ENCODE peak calls at places on chromosome 21, in six cellular contexts. F is GM23338, W is H1, Y is HCT116, N is endothelial cell of umbilical vein, R is Panc1. A is an unnamed sample.

GRCh38 chr21:31914472-31914871 is 41.7 kb downstream of the HUNK start:
- DNase-seq in F (no peak), W (no peak), Y (no peak), N (no peak), R (no peak), A (no peak)

GRCh38 chr21:41761211-41762181 is 5.4 kb downstream of the RIPK4 start:
- DNase-seq in F (peak), W (no peak), Y (no peak), N (no peak), R (no peak), A (no peak)

GRCh38 chr21:14830307-14830706 is 234.5 kb downstream of the NRIP1 start:
- DNase-seq in F (no peak), W (no peak), Y (no peak), N (no peak), R (no peak), A (no peak)

GRCh38 chr21:35559128-35559831 is 501.0 kb downstream of the SETD4 start:
- DNase-seq in F (no peak), W (no peak), Y (no peak), N (no peak), R (no peak), A (no peak)

GRCh38 chr21:41328660-41329300 is 12.2 kb downstream of the FAM3B start:
- DNase-seq in F (no peak), W (no peak), Y (no peak), N (no peak), R (no peak), A (no peak)

GRCh38 chr21:31243611-31244010 is 100.5 kb downstream of the TIAM1 start:
- DNase-seq in F (no peak), W (no peak), Y (no peak), N (no peak), R (no peak), A (no peak)

GRCh38 chr21:38267991-38268858 is 11.4 kb downstream of the KCNJ15 start:
- DNase-seq in F (no peak), W (no peak), Y (no peak), N (peak), R (no peak), A (no peak)

GRCh38 chr21:41720250-41720649 is 46.6 kb downstream of the RIPK4 start:
- DNase-seq in F (no peak), W (no peak), Y (no peak), N (no peak), R (no peak), A (no peak)

GRCh38 chr21:35528109-35529042 is 479.3 kb upstream of the RUNX1 start:
- DNase-seq in F (no peak), W (no peak), Y (no peak), N (no peak), R (no peak), A (no peak)

GRCh38 chr21:17195965-17196364 is 316.9 kb upstream of the CXADR start:
- DNase-seq in F (no peak), W (no peak), Y (no peak), N (no peak), R (no peak), A (no peak)

GRCh38 chr21:9839011-9839661 is 682.2 kb upstream of the TPTE start:
- DNase-seq in F (no peak), W (no peak), Y (no peak), N (no peak), R (no peak), A (no peak)

GRCh38 chr21:14901482-14901958 is 163.3 kb downstream of the NRIP1 start:
- DNase-seq in F (no peak), W (no peak), Y (peak), N (no peak), R (no peak), A (no peak)

GRCh38 chr21:29260461-29260860 is 38.3 kb upstream of the BACH1 start:
- DNase-seq in F (no peak), W (no peak), Y (no peak), N (no peak), R (no peak), A (no peak)

GRCh38 chr21:14453964-14454641 is 71.2 kb upstream of the HSPA13 start:
- DNase-seq in F (no peak), W (no peak), Y (no peak), N (no peak), R (no peak), A (no peak)

GRCh38 chr21:40841524-40842196 is 5.3 kb downstream of the DSCAM start:
- DNase-seq in F (peak), W (peak), Y (no peak), N (no peak), R (no peak), A (no peak)

GRCh38 chr21:43598416-43599120 is 60.7 kb downstream of the HSF2BP start:
- DNase-seq in F (no peak), W (no peak), Y (no peak), N (no peak), R (no peak), A (no peak)

GRCh38 chr21:27734146-27734545 is 767.3 kb upstream of the ADAMTS5 start:
- DNase-seq in F (no peak), W (no peak), Y (no peak), N (peak), R (no peak), A (no peak)

GRCh38 chr21:27813750-27814149 is 846.9 kb upstream of the ADAMTS5 start:
- DNase-seq in F (peak), W (no peak), Y (no peak), N (no peak), R (no peak), A (no peak)

GRCh38 chr21:15257646-15258045 is 192.8 kb upstream of the NRIP1 start:
- DNase-seq in F (no peak), W (no peak), Y (no peak), N (no peak), R (no peak), A (no peak)

GRCh38 chr21:17526771-17527170 is 13.9 kb downstream of the CXADR start:
- DNase-seq in F (no peak), W (no peak), Y (no peak), N (no peak), R (no peak), A (no peak)

GRCh38 chr21:41564871-41565281 is 56.9 kb upstream of the TMPRSS2 start:
- DNase-seq in F (no peak), W (no peak), Y (no peak), N (peak), R (no peak), A (no peak)

GRCh38 chr21:39633043-39633442 is 20.3 kb downstream of the B3GALT5 start:
- DNase-seq in F (no peak), W (no peak), Y (peak), N (no peak), R (no peak), A (no peak)

GRCh38 chr21:26715878-26716506 is 129.2 kb downstream of the ADAMTS1 start:
- DNase-seq in F (peak), W (no peak), Y (no peak), N (peak), R (no peak), A (no peak)

GRCh38 chr21:31162827-31163226 is 124.6 kb upstream of the KRTAP19-8 start:
- DNase-seq in F (no peak), W (no peak), Y (no peak), N (no peak), R (no peak), A (no peak)

GRCh38 chr21:42787613-42788012 is 91.7 kb downstream of the WDR4 start:
- DNase-seq in F (no peak), W (no peak), Y (no peak), N (no peak), R (no peak), A (no peak)

GRCh38 chr21:21816778-21817177 is 818.6 kb downstream of the NCAM2 start:
- DNase-seq in F (no peak), W (no peak), Y (no peak), N (no peak), R (no peak), A (no peak)

GRCh38 chr21:41899431-41900202 is 20.5 kb upstream of the PRDM15 start:
- DNase-seq in F (no peak), W (no peak), Y (no peak), N (no peak), R (no peak), A (no peak)

GRCh38 chr21:28758042-28758882 is 234.4 kb downstream of the LTN1 start:
- DNase-seq in F (no peak), W (no peak), Y (no peak), N (no peak), R (no peak), A (no peak)

DNA sequence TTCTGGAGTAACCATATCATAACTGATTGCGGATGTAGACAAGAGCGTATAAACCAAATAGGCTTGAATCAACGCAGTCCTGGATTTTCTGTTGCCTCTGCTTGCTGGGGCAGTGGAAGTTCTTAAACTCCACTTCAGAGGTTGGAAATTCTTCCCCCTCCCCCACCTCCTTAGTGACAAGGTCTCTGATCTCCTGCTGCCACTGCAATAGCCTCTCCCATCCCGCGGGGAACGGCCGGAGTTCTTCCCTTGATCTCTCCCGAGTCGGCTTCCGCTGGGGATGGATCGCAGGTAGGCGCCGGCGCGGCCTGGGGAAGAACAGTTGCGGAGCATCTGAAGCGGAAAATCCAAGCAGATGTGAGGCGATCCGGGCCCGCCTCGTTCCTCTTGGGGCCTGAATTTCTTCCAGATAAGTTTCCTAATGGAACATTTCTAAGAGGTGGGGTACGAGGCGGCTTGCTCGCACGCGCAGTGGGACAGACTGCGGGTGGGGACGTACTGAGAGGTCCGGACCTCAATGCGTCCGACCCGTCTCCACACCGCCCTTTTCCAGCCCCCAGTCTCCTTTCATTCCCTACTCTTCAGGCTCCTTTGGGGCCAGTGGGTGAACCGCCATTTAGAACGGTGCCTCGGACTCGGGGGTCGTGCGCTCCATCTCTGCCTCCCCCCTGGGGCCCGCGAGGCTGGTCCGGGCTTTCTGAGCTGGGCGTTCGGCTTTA is 3.1 kb upstream of the SIM2 start:
- DNase-seq in F (peak), W (no peak), Y (no peak), N (no peak), R (no peak), A (no peak)
- H3K27ac ChIP-seq in F (no peak), W (no peak), Y (no peak), N (no peak), R (no peak), A (no peak)

GRCh38 chr21:33362044-33362555 is 37.3 kb downstream of the IFNAR1 start:
- DNase-seq in F (peak), W (peak), Y (no peak), N (no peak), R (no peak), A (no peak)
- TF ChIP-seq POLR2AphosphoS5 in F (peak), W (peak), Y (no peak), N (no peak), R (no peak), A (no peak)

DNA sequence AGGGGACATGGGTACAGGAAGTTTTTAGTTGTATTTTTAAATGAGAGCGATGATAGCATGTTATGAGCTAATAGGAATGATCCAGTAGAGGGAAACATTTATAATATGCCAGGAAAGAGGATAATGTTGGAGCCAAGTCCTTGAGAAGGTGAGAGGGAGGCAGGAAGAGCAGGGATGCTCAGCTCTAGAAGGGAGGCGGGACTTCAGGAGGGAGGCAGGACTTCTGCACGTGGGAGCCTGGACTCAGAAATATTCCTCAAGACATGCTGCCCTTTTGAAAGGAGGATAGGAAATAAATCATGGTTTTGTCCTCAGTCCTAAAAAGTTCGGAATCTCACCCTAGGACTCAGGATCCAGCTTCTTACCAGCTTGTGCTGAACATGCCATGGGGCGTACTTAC is 5.9 kb downstream of the ADARB1 start:
- DNase-seq in F (no peak), W (no peak), Y (no peak), N (no peak), R (no peak), A (no peak)
- H3K27ac ChIP-seq in F (no peak), W (no peak), Y (no peak), N (no peak), R (no peak), A (no peak)

GRCh38 chr21:25487046-25487594 is 120.2 kb downstream of the MRPL39 start:
- DNase-seq in F (no peak), W (no peak), Y (no peak), N (no peak), R (no peak), A (peak)
- TF ChIP-seq POLR2AphosphoS5 in F (no peak), W (no peak), Y (no peak), N (no peak), R (no peak), A (no peak)

GRCh38 chr21:46285206-46285661 is at the start of gene MCM3AP:
- DNase-seq in F (no peak), W (no peak), Y (no peak), N (no peak), R (no peak), A (no peak)
- H3K27ac ChIP-seq in F (peak), W (peak), Y (peak), N (peak), R (peak), A (peak)

A was measured in SK-N-MC.